ENCODE peak calls at places on chromosomes 3 and 15, in nine cellular contexts. One of them, this sample, is unnamed.
A peak's percentile ranks its signal among the peaks of the same experiment; 100 is the strongest.

GRCh38 chr3:41711656-41712055 is 250.2 kb downstream of the ULK4 start:
- DNase-seq in cardiac muscle cell: peak; percentile 42
- DNase-seq in transverse colon: no peak
- DNase-seq in tibial artery: no peak
- DNase-seq in MM.1S: no peak
- DNase-seq in HepG2: no peak
- DNase-seq in RWPE2: no peak
- DNase-seq in right atrium auricular region: no peak
- DNase-seq in GM23338: peak; percentile 8
- DNase-seq in this sample: no peak

GRCh38 chr3:137471553-137472204 is 292.4 kb upstream of the SOX14 start:
- DNase-seq in right atrium auricular region: no peak
- DNase-seq in cardiac muscle cell: no peak
- DNase-seq in RWPE2: no peak
- DNase-seq in tibial artery: no peak
- DNase-seq in HepG2: no peak
- DNase-seq in transverse colon: no peak
- DNase-seq in GM23338: no peak
- DNase-seq in MM.1S: no peak
- DNase-seq in this sample: no peak

GRCh38 chr15:66749841-66750575 is 48.0 kb downstream of the SMAD6 start:
- DNase-seq in tibial artery: no peak
- DNase-seq in right atrium auricular region: no peak
- DNase-seq in transverse colon: no peak
- DNase-seq in MM.1S: no peak
- DNase-seq in RWPE2: no peak
- DNase-seq in cardiac muscle cell: peak; percentile 33
- DNase-seq in HepG2: peak; percentile 57
- DNase-seq in GM23338: peak; percentile 27
- DNase-seq in this sample: no peak

GRCh38 chr15:83446904-83447708 is at the start of gene SH3GL3:
- DNase-seq in RWPE2: peak; percentile 92
- DNase-seq in MM.1S: peak; percentile 63
- DNase-seq in tibial artery: peak; percentile 83
- DNase-seq in transverse colon: peak; percentile 49
- DNase-seq in right atrium auricular region: peak; percentile 83
- DNase-seq in cardiac muscle cell: peak; percentile 81
- DNase-seq in HepG2: no peak
- DNase-seq in GM23338: peak; percentile 93
- DNase-seq in this sample: peak; percentile 68

GRCh38 chr15:29299784-29300183 is 30.2 kb upstream of the NSMCE3 start:
- DNase-seq in RWPE2: no peak
- DNase-seq in GM23338: no peak
- DNase-seq in HepG2: no peak
- DNase-seq in right atrium auricular region: no peak
- DNase-seq in MM.1S: no peak
- DNase-seq in transverse colon: no peak
- DNase-seq in cardiac muscle cell: no peak
- DNase-seq in tibial artery: no peak
- DNase-seq in this sample: no peak

GRCh38 chr3:159814161-159814560 is 174.5 kb upstream of the IL12A start:
- DNase-seq in RWPE2: peak; percentile 61
- DNase-seq in MM.1S: peak; percentile 78
- DNase-seq in cardiac muscle cell: no peak
- DNase-seq in HepG2: no peak
- DNase-seq in tibial artery: no peak
- DNase-seq in right atrium auricular region: no peak
- DNase-seq in transverse colon: peak; percentile 68
- DNase-seq in GM23338: peak; percentile 91
- DNase-seq in this sample: no peak

GRCh38 chr3:98921957-98922356 is 20.5 kb upstream of the DCBLD2 start:
- DNase-seq in transverse colon: no peak
- DNase-seq in right atrium auricular region: no peak
- DNase-seq in MM.1S: no peak
- DNase-seq in tibial artery: no peak
- DNase-seq in GM23338: no peak
- DNase-seq in RWPE2: no peak
- DNase-seq in HepG2: no peak
- DNase-seq in cardiac muscle cell: no peak
- DNase-seq in this sample: no peak

GRCh38 chr3:46412786-46413298 is 5.8 kb downstream of the CCRL2 start:
- DNase-seq in tibial artery: no peak
- DNase-seq in MM.1S: no peak
- DNase-seq in GM23338: no peak
- DNase-seq in cardiac muscle cell: no peak
- DNase-seq in right atrium auricular region: no peak
- DNase-seq in HepG2: no peak
- DNase-seq in transverse colon: no peak
- DNase-seq in RWPE2: no peak
- DNase-seq in this sample: no peak

GRCh38 chr3:147404000-147404799 is 2.1 kb downstream of the ZIC4 start:
- DNase-seq in transverse colon: no peak
- DNase-seq in right atrium auricular region: no peak
- DNase-seq in HepG2: no peak
- DNase-seq in MM.1S: no peak
- DNase-seq in tibial artery: no peak
- DNase-seq in GM23338: peak; percentile 12
- DNase-seq in RWPE2: no peak
- DNase-seq in cardiac muscle cell: no peak
- DNase-seq in this sample: no peak

GRCh38 chr3:154113609-154114008 is 7.6 kb upstream of the ARHGEF26 start:
- DNase-seq in tibial artery: no peak
- DNase-seq in transverse colon: no peak
- DNase-seq in cardiac muscle cell: no peak
- DNase-seq in RWPE2: no peak
- DNase-seq in right atrium auricular region: no peak
- DNase-seq in GM23338: no peak
- DNase-seq in MM.1S: no peak
- DNase-seq in HepG2: no peak
- DNase-seq in this sample: no peak

GRCh38 chr15:78921940-78922339 is 22.9 kb downstream of the CTSH start:
- DNase-seq in tibial artery: no peak
- DNase-seq in MM.1S: no peak
- DNase-seq in cardiac muscle cell: no peak
- DNase-seq in right atrium auricular region: no peak
- DNase-seq in transverse colon: no peak
- DNase-seq in GM23338: no peak
- DNase-seq in HepG2: no peak
- DNase-seq in RWPE2: no peak
- DNase-seq in this sample: no peak

GRCh38 chr3:111582114-111582461 is 13.1 kb downstream of the ZBED2 start:
- DNase-seq in GM23338: no peak
- DNase-seq in transverse colon: no peak
- DNase-seq in MM.1S: no peak
- DNase-seq in HepG2: peak; percentile 8
- DNase-seq in RWPE2: no peak
- DNase-seq in tibial artery: no peak
- DNase-seq in cardiac muscle cell: peak; percentile 57
- DNase-seq in right atrium auricular region: no peak
- DNase-seq in this sample: no peak

GRCh38 chr3:44342191-44342790 is 3.7 kb downstream of the TCAIM start:
- DNase-seq in HepG2: no peak
- DNase-seq in tibial artery: no peak
- DNase-seq in RWPE2: no peak
- DNase-seq in MM.1S: no peak
- DNase-seq in transverse colon: no peak
- DNase-seq in cardiac muscle cell: peak; percentile 84
- DNase-seq in GM23338: no peak
- DNase-seq in right atrium auricular region: no peak
- DNase-seq in this sample: no peak

GRCh38 chr3:140509534-140509933 is 168.3 kb upstream of the TRIM42 start:
- DNase-seq in MM.1S: no peak
- DNase-seq in GM23338: peak; percentile 48
- DNase-seq in RWPE2: no peak
- DNase-seq in HepG2: no peak
- DNase-seq in transverse colon: no peak
- DNase-seq in cardiac muscle cell: no peak
- DNase-seq in right atrium auricular region: no peak
- DNase-seq in tibial artery: no peak
- DNase-seq in this sample: no peak

GRCh38 chr3:12193485-12194165 is 34.9 kb upstream of the TIMP4 start:
- DNase-seq in tibial artery: peak; percentile 81
- DNase-seq in transverse colon: peak; percentile 61
- DNase-seq in cardiac muscle cell: peak; percentile 98
- DNase-seq in RWPE2: peak; percentile 82
- DNase-seq in GM23338: no peak
- DNase-seq in right atrium auricular region: peak; percentile 77
- DNase-seq in HepG2: peak; percentile 52
- DNase-seq in MM.1S: peak; percentile 33
- DNase-seq in this sample: no peak

GRCh38 chr3:45026957-45027356 is 854 bp downstream of the CLEC3B start:
- DNase-seq in RWPE2: no peak
- DNase-seq in cardiac muscle cell: peak; percentile 53
- DNase-seq in HepG2: peak; percentile 4
- DNase-seq in GM23338: no peak
- DNase-seq in MM.1S: no peak
- DNase-seq in transverse colon: peak; percentile 32
- DNase-seq in tibial artery: peak; percentile 89
- DNase-seq in right atrium auricular region: peak; percentile 96
- DNase-seq in this sample: peak; percentile 54

GRCh38 chr15:26615188-26615926 is 157.5 kb downstream of the GABRB3 start:
- DNase-seq in RWPE2: no peak
- DNase-seq in GM23338: peak; percentile 29
- DNase-seq in right atrium auricular region: no peak
- DNase-seq in cardiac muscle cell: no peak
- DNase-seq in HepG2: no peak
- DNase-seq in transverse colon: no peak
- DNase-seq in MM.1S: no peak
- DNase-seq in tibial artery: no peak
- DNase-seq in this sample: no peak

GRCh38 chr15:82952156-82953081 is at the start of gene HOMER2:
- DNase-seq in RWPE2: no peak
- DNase-seq in transverse colon: peak; percentile 15
- DNase-seq in tibial artery: no peak
- DNase-seq in cardiac muscle cell: peak; percentile 24
- DNase-seq in right atrium auricular region: no peak
- DNase-seq in GM23338: peak; percentile 68
- DNase-seq in HepG2: peak; percentile 10
- DNase-seq in MM.1S: peak; percentile 11
- DNase-seq in this sample: peak; percentile 27

GRCh38 chr3:78642471-78642870 is 1125.3 kb downstream of the ROBO1 start:
- DNase-seq in right atrium auricular region: no peak
- DNase-seq in transverse colon: no peak
- DNase-seq in RWPE2: no peak
- DNase-seq in cardiac muscle cell: no peak
- DNase-seq in GM23338: no peak
- DNase-seq in HepG2: no peak
- DNase-seq in tibial artery: no peak
- DNase-seq in MM.1S: no peak
- DNase-seq in this sample: no peak

GRCh38 chr3:64163019-64163754 is 62.1 kb downstream of the PRICKLE2 start:
- DNase-seq in GM23338: peak; percentile 35
- DNase-seq in RWPE2: no peak
- DNase-seq in HepG2: no peak
- DNase-seq in right atrium auricular region: no peak
- DNase-seq in tibial artery: no peak
- DNase-seq in cardiac muscle cell: no peak
- DNase-seq in MM.1S: no peak
- DNase-seq in transverse colon: no peak
- DNase-seq in this sample: no peak

GRCh38 chr3:118675305-118675704 is 359.3 kb downstream of the IGSF11 start:
- DNase-seq in GM23338: no peak
- DNase-seq in cardiac muscle cell: no peak
- DNase-seq in MM.1S: no peak
- DNase-seq in RWPE2: no peak
- DNase-seq in right atrium auricular region: no peak
- DNase-seq in tibial artery: no peak
- DNase-seq in HepG2: no peak
- DNase-seq in transverse colon: no peak
- DNase-seq in this sample: no peak

GRCh38 chr3:12963869-12964712 is 109.1 kb downstream of the IQSEC1 start:
- DNase-seq in cardiac muscle cell: peak; percentile 36
- DNase-seq in GM23338: no peak
- DNase-seq in MM.1S: no peak
- DNase-seq in transverse colon: no peak
- DNase-seq in tibial artery: no peak
- DNase-seq in right atrium auricular region: no peak
- DNase-seq in HepG2: peak; percentile 59
- DNase-seq in RWPE2: no peak
- DNase-seq in this sample: peak; percentile 61

GRCh38 chr3:103002447-103002846 is 567.6 kb downstream of the ZPLD1 start:
- DNase-seq in right atrium auricular region: no peak
- DNase-seq in HepG2: no peak
- DNase-seq in transverse colon: no peak
- DNase-seq in RWPE2: no peak
- DNase-seq in GM23338: no peak
- DNase-seq in MM.1S: no peak
- DNase-seq in tibial artery: no peak
- DNase-seq in cardiac muscle cell: no peak
- DNase-seq in this sample: no peak
- H3K4me1 ChIP-seq in right atrium auricular region: no peaks in the 10 kb centered on the region
- H3K4me1 ChIP-seq in HepG2: no peaks in the 10 kb centered on the region
- H3K4me1 ChIP-seq in transverse colon: no peaks in the 10 kb centered on the region
- H3K4me1 ChIP-seq in RWPE2: no peaks in the 10 kb centered on the region
- H3K4me1 ChIP-seq in GM23338: no peaks in the 10 kb centered on the region
- H3K4me1 ChIP-seq in MM.1S: no peaks in the 10 kb centered on the region
- H3K4me1 ChIP-seq in tibial artery: no peaks in the 10 kb centered on the region
- H3K4me1 ChIP-seq in cardiac muscle cell: no peaks in the 10 kb centered on the region
- H3K4me1 ChIP-seq in this sample: no peaks in the 10 kb centered on the region

GRCh38 chr3:27287052-27287451 is 82.1 kb downstream of the NEK10 start:
- DNase-seq in RWPE2: no peak
- DNase-seq in GM23338: peak; percentile 62
- DNase-seq in MM.1S: no peak
- DNase-seq in cardiac muscle cell: no peak
- DNase-seq in tibial artery: no peak
- DNase-seq in transverse colon: no peak
- DNase-seq in HepG2: no peak
- DNase-seq in right atrium auricular region: no peak
- DNase-seq in this sample: no peak
- TF ChIP-seq CTCF in RWPE2: no peak
- TF ChIP-seq CTCF in GM23338: peak; percentile 21
- TF ChIP-seq CTCF in MM.1S: no peak
- TF ChIP-seq CTCF in cardiac muscle cell: no peak
- TF ChIP-seq CTCF in tibial artery: no peak
- TF ChIP-seq CTCF in transverse colon: no peak
- TF ChIP-seq CTCF in HepG2: no peak
- TF ChIP-seq CTCF in right atrium auricular region: no peak
- TF ChIP-seq CTCF in this sample: no peak

GRCh38 chr3:4310971-4311370 is 7.8 kb downstream of the SETMAR start:
- DNase-seq in right atrium auricular region: no peak
- DNase-seq in GM23338: no peak
- DNase-seq in tibial artery: no peak
- DNase-seq in MM.1S: no peak
- DNase-seq in transverse colon: no peak
- DNase-seq in RWPE2: no peak
- DNase-seq in cardiac muscle cell: no peak
- DNase-seq in HepG2: no peak
- DNase-seq in this sample: no peak
- H3K4me1 ChIP-seq in right atrium auricular region: no peaks in the 10 kb centered on the region
- H3K4me1 ChIP-seq in GM23338: peaks cover 38% of the 10 kb centered on the region
- H3K4me1 ChIP-seq in tibial artery: peaks cover 34% of the 10 kb centered on the region
- H3K4me1 ChIP-seq in MM.1S: no peaks in the 10 kb centered on the region
- H3K4me1 ChIP-seq in transverse colon: no peaks in the 10 kb centered on the region
- H3K4me1 ChIP-seq in RWPE2: no peaks in the 10 kb centered on the region
- H3K4me1 ChIP-seq in cardiac muscle cell: peaks cover 22% of the 10 kb centered on the region
- H3K4me1 ChIP-seq in HepG2: peaks cover 26% of the 10 kb centered on the region
- H3K4me1 ChIP-seq in this sample: peaks cover 9% of the 10 kb centered on the region

DNA sequence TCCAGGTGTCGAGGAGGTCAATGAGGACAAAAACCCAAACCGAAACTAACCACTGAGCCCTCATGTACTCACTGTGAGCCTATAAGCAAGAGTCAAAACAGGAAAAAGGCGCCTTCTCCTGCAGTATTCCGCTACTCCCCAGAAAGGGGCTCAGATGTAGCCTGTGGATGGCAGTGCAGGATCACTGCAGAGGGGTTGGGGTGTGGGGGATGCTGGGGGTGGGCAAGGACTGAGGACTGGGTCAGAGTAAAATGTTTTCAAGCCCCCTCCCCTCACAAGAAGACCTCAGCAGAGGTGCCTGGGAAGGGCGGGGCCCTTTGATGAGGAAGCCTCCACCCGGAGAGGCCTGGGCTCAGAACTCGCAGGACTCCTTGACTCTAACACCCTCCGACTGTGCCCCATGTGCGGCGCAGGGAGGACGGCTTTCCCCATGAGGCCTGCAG is 170.1 kb downstream of the OSBPL10 start:
- DNase-seq in RWPE2: no peak
- DNase-seq in cardiac muscle cell: no peak
- DNase-seq in MM.1S: no peak
- DNase-seq in HepG2: no peak
- DNase-seq in transverse colon: no peak
- DNase-seq in tibial artery: no peak
- DNase-seq in right atrium auricular region: no peak
- DNase-seq in GM23338: peak; percentile 57
- DNase-seq in this sample: no peak
- TF ChIP-seq CTCF in RWPE2: no peak
- TF ChIP-seq CTCF in cardiac muscle cell: no peak
- TF ChIP-seq CTCF in MM.1S: no peak
- TF ChIP-seq CTCF in HepG2: peak; percentile 13
- TF ChIP-seq CTCF in transverse colon: no peak
- TF ChIP-seq CTCF in tibial artery: no peak
- TF ChIP-seq CTCF in right atrium auricular region: no peak
- TF ChIP-seq CTCF in GM23338: peak; percentile 70
- TF ChIP-seq CTCF in this sample: no peak